ENCODE peak calls at places on chromosomes 16 and 17, in four cellular contexts. F is NCI-H69; N is activated T-helper 1 cell treated with anti-CD3 and anti-CD28 coated beads, Interleukin-12 subunit alpha, Interleukin-12 subunit beta, Interleukin-2, Interleukin-4 antibody, amounts not matched to agents 30 ng/mL and 10 ng/mL and 1 ng/mL, durations not matched to agents 14 hours and 24 hours and 36 hours; O is amygdala. H is an unnamed sample.
A peak's percentile ranks its signal among the peaks of the same experiment; 100 is the strongest.

GRCh38 chr17:5508855-5509254 is 22.5 kb downstream of the MIS12 start:
- DNase-seq in F (peak; percentile 68), N (no peak), O (no peak), H (peak; percentile 68)

GRCh38 chr17:70183508-70183907 is 14.2 kb downstream of the KCNJ2 start:
- DNase-seq in F (no peak), N (no peak), O (no peak), H (no peak)

GRCh38 chr17:82909322-82909904 is 69.6 kb upstream of the ZNF750 start:
- DNase-seq in F (no peak), N (no peak), O (no peak), H (no peak)

GRCh38 chr17:56652608-56653007 is 59.1 kb downstream of the NOG start:
- DNase-seq in F (no peak), N (no peak), O (no peak), H (peak; percentile 7)

GRCh38 chr17:61280851-61281250 is 118.8 kb upstream of the TBX2 start:
- DNase-seq in F (no peak), N (no peak), O (no peak), H (no peak)

GRCh38 chr16:12420661-12421209 is 383.0 kb downstream of the CPPED1 start:
- DNase-seq in F (no peak), N (no peak), O (no peak), H (no peak)

GRCh38 chr17:82105882-82106696 is 8.1 kb upstream of the FASN start:
- DNase-seq in F (peak; percentile 93), N (peak; percentile 54), O (no peak), H (peak; percentile 96)

GRCh38 chr16:57544129-57544653 is 1.7 kb downstream of the ADGRG5 start:
- DNase-seq in F (no peak), N (no peak), O (no peak), H (no peak)

GRCh38 chr17:900336-900735 is 79.2 kb downstream of the NXN start:
- DNase-seq in F (no peak), N (no peak), O (no peak), H (no peak)

GRCh38 chr17:72510454-72511016 is 389.7 kb downstream of the SOX9 start:
- DNase-seq in F (peak; percentile 54), N (no peak), O (no peak), H (no peak)

GRCh38 chr17:74758846-74759163 is 10.4 kb downstream of the NHERF1 start:
- DNase-seq in F (peak; percentile 53), N (no peak), O (no peak), H (no peak)

GRCh38 chr17:31397256-31397939 is 5.9 kb downstream of the RAB11FIP4 start:
- DNase-seq in F (no peak), N (no peak), O (no peak), H (no peak)

GRCh38 chr17:77208217-77208808 is 67.5 kb downstream of the SEC14L1 start:
- DNase-seq in F (no peak), N (no peak), O (no peak), H (peak; percentile 26)

GRCh38 chr16:29977063-29977462 is 3.4 kb downstream of the TAOK2 start:
- DNase-seq in F (no peak), N (no peak), O (no peak), H (no peak)

GRCh38 chr17:50946223-50946890 is 80.2 kb upstream of the TOB1 start:
- DNase-seq in F (no peak), N (no peak), O (no peak), H (no peak)

H was measured in DMS53.